ENCODE peak calls at places on chromosomes 13 and 19, in eight cellular contexts. L, A, F, X, C, Z, W and N are unnamed samples.
A peak's percentile ranks its signal among the peaks of the same experiment; 100 is the strongest.

GRCh38 chr19:42350417-42350816 is 25.0 kb downstream of the MEGF8 start:
- DNase-seq in L (no peak), A (no peak), F (no peak), X (no peak), C (no peak), Z (no peak), W (no peak), N (no peak)

GRCh38 chr13:102286326-102286725 is 115.5 kb downstream of the FGF14 start:
- DNase-seq in L (no peak), A (peak; percentile 84), F (no peak), X (no peak), C (peak; percentile 8), Z (no peak), W (peak; percentile 96), N (no peak)

GRCh38 chr13:49357694-49358093 is 86.2 kb downstream of the CAB39L start:
- DNase-seq in L (no peak), A (peak; percentile 64), F (no peak), X (no peak), C (no peak), Z (no peak), W (peak; percentile 79), N (no peak)

GRCh38 chr13:109332501-109333499 is 453.6 kb downstream of the IRS2 start:
- DNase-seq in L (no peak), A (no peak), F (no peak), X (no peak), C (no peak), Z (no peak), W (no peak), N (no peak)

GRCh38 chr13:42926043-42926442 is 66.0 kb downstream of the EPSTI1 start:
- DNase-seq in L (no peak), A (no peak), F (no peak), X (no peak), C (no peak), Z (no peak), W (no peak), N (no peak)

GRCh38 chr13:21879263-21879914 is 208.5 kb downstream of the FGF9 start:
- DNase-seq in L (no peak), A (no peak), F (no peak), X (no peak), C (no peak), Z (no peak), W (no peak), N (no peak)

GRCh38 chr19:15287496-15287895 is 44.8 kb downstream of the BRD4 start:
- DNase-seq in L (no peak), A (peak; percentile 33), F (no peak), X (no peak), C (no peak), Z (no peak), W (no peak), N (no peak)

GRCh38 chr13:100872761-100873160 is 198.2 kb upstream of the TMTC4 start:
- DNase-seq in L (no peak), A (no peak), F (no peak), X (no peak), C (no peak), Z (no peak), W (peak; percentile 36), N (no peak)

GRCh38 chr13:111153279-111153976 is 38.3 kb downstream of the ARHGEF7 start:
- DNase-seq in L (peak; percentile 96), A (peak; percentile 95), F (peak; percentile 87), X (peak; percentile 92), C (peak; percentile 73), Z (peak; percentile 92), W (peak; percentile 89), N (peak; percentile 97)

GRCh38 chr19:8702350-8702749 is 3.8 kb upstream of the ACTL9 start:
- DNase-seq in L (no peak), A (no peak), F (no peak), X (no peak), C (no peak), Z (no peak), W (no peak), N (no peak)

GRCh38 chr13:28819748-28820098 is 416 bp upstream of the MTUS2 start:
- DNase-seq in L (no peak), A (no peak), F (no peak), X (peak; percentile 82), C (no peak), Z (no peak), W (peak; percentile 32), N (no peak)

GRCh38 chr19:49468746-49469447 is 5.1 kb upstream of the FLT3LG start:
- DNase-seq in L (peak; percentile 86), A (peak; percentile 46), F (peak; percentile 95), X (no peak), C (no peak), Z (peak; percentile 88), W (no peak), N (no peak)

GRCh38 chr19:49472936-49473335 is 1.1 kb upstream of the FLT3LG start:
- DNase-seq in L (no peak), A (no peak), F (no peak), X (no peak), C (no peak), Z (no peak), W (no peak), N (no peak)

GRCh38 chr19:49468199-49468598 is 5.8 kb upstream of the FLT3LG start:
- DNase-seq in L (no peak), A (no peak), F (peak; percentile 60), X (no peak), C (no peak), Z (no peak), W (no peak), N (no peak)

GRCh38 chr19:49470615-49470978 is 3.4 kb upstream of the FLT3LG start:
- DNase-seq in L (no peak), A (no peak), F (no peak), X (no peak), C (no peak), Z (no peak), W (no peak), N (no peak)

GRCh38 chr19:49469828-49470614 is 4.0 kb upstream of the FLT3LG start:
- DNase-seq in L (peak; percentile 87), A (no peak), F (no peak), X (no peak), C (no peak), Z (no peak), W (peak; percentile 32), N (no peak)
- TF ChIP-seq CTCF in L (peak; percentile 52), A (peak; percentile 17), F (no peak), X (peak; percentile 21), C (peak; percentile 16), Z (no peak), W (no peak), N (no peak)

GRCh38 chr19:33214621-33215020 is 11.0 kb downstream of the SLC7A10 start:
- DNase-seq in L (no peak), A (peak; percentile 20), F (no peak), X (peak; percentile 47), C (no peak), Z (no peak), W (peak; percentile 35), N (no peak)

GRCh38 chr19:33219261-33219812 is 6.3 kb downstream of the SLC7A10 start:
- DNase-seq in L (no peak), A (peak; percentile 76), F (no peak), X (no peak), C (no peak), Z (no peak), W (peak; percentile 39), N (no peak)

GRCh38 chr19:33217881-33218280 is 7.8 kb downstream of the SLC7A10 start:
- DNase-seq in L (no peak), A (no peak), F (no peak), X (no peak), C (no peak), Z (no peak), W (no peak), N (no peak)

GRCh38 chr19:33215438-33216197 is 10.0 kb downstream of the SLC7A10 start:
- DNase-seq in L (no peak), A (no peak), F (no peak), X (no peak), C (no peak), Z (no peak), W (no peak), N (no peak)

GRCh38 chr19:33216198-33216830 is 9.3 kb downstream of the SLC7A10 start:
- DNase-seq in L (no peak), A (no peak), F (no peak), X (no peak), C (no peak), Z (no peak), W (no peak), N (no peak)
- TF ChIP-seq CTCF in L (no peak), A (no peak), F (no peak), X (no peak), C (no peak), Z (no peak), W (no peak), N (no peak)

GRCh38 chr19:50794074-50794777 is 4.0 kb downstream of the ACP4 start:
- DNase-seq in L (no peak), A (no peak), F (no peak), X (peak; percentile 66), C (no peak), Z (no peak), W (no peak), N (no peak)
- TF ChIP-seq CTCF in L (no peak), A (no peak), F (no peak), X (peak; percentile 40), C (no peak), Z (no peak), W (peak; percentile 10), N (no peak)

DNA sequence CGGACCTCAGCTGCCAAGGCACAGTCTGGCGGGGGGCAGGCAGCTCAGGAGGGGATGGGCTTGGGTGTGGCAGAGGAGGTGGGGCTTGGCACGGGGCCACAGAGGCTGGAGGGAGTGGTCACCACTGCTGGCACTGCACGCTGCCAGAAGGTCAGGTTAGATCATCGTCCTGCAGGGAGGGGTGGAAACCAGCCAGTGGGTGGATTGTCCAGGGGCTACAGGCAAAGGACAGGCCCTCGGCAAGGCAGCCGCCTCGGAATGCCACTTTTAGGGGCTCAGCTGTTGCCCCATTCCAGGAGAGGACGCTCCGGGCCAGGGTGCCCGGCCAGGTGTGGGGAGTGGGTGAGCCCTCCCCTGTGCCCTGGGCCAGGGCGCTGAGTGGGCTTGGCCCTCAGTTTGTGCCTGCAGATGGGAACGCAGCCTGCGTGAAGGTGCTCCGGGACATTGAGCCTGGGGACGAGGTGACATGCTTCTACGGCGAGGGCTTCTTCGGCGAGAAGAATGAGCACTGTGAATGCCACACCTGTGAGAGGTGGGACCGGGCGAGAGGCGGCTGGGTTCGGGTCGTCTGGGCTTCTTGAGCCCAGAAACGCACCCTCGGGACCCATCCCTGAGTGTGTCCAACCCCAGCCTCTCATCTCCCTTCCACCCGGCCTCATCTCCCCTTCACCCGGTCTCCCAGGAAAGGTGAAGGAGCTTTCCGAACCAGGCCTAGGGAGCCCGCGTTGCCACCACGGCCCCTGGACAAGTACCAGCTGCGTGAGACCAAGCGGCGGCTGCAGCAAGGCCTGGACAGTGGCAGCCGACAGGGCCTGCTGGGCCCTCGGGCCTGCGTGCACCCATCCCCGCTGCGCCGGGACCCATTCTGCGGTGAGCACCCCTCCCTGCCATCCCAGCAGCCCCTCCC is 6.4 kb downstream of the KMT5C start:
- DNase-seq in L (no peak), A (peak; percentile 14), F (no peak), X (peak; percentile 60), C (no peak), Z (no peak), W (no peak), N (peak; percentile 70)
- TF ChIP-seq CTCF in L (no peak), A (no peak), F (no peak), X (no peak), C (no peak), Z (no peak), W (no peak), N (no peak)